ENCODE peak calls at places on chromosomes 7 and 10, in six cellular contexts. D is neural progenitor cell, R is H9, B is GM23248, K is IMR-90, A is NT2/D1. T is an unnamed sample. For H3K27me3, the result is how much of the 10 kb centered on the place peaks cover.

GRCh38 chr10:74293686-74294365 is 142.8 kb downstream of the ADK start:
- DNase-seq in D (no peak), R (no peak), B (peak), K (peak), A (no peak), T (no peak)

GRCh38 chr10:70169661-70170364 is 501 bp downstream of the SAR1A start:
- DNase-seq in R (no peak), A (no peak), D (peak), K (no peak), B (peak), T (peak)

GRCh38 chr10:93352638-93353383 is 129.3 kb downstream of the MYOF start:
- DNase-seq in R (no peak), D (peak), K (peak), B (peak), A (no peak), T (peak)

GRCh38 chr10:102452672-102453340 is 1.5 kb upstream of the C10orf95 start:
- DNase-seq in A (no peak), D (no peak), B (peak), R (no peak), K (peak), T (no peak)

GRCh38 chr7:100198266-100198665 is 20.5 kb downstream of the STAG3 start:
- DNase-seq in A (no peak), B (no peak), K (no peak), R (no peak), D (no peak), T (no peak)

GRCh38 chr7:108079291-108080057 is 50.7 kb downstream of the LAMB4 start:
- DNase-seq in R (no peak), B (peak), D (no peak), A (no peak), K (peak), T (no peak)

GRCh38 chr7:89103564-89103963 is 308.0 kb upstream of the TEX47 start:
- DNase-seq in K (no peak), R (no peak), D (no peak), B (no peak), A (no peak), T (no peak)

GRCh38 chr10:68871105-68871711 is 29.9 kb upstream of the DDX50 start:
- DNase-seq in B (peak), D (peak), A (peak), R (no peak), K (peak), T (peak)

GRCh38 chr10:71397340-71398212 is 856 bp downstream of the CDH23 start:
- DNase-seq in A (no peak), K (no peak), B (no peak), D (peak), R (no peak), T (peak)

GRCh38 chr7:142813262-142813661 is 41.6 kb upstream of the EPHB6 start:
- DNase-seq in K (peak), B (peak), D (no peak), A (peak), R (peak), T (no peak)

GRCh38 chr7:6226194-6226799 is 46.1 kb downstream of the CYTH3 start:
- DNase-seq in R (no peak), B (peak), K (peak), A (no peak), D (no peak), T (no peak)

GRCh38 chr10:128178319-128178937 is 52.2 kb upstream of the MKI67 start:
- DNase-seq in B (peak), A (peak), K (peak), R (peak), D (peak), T (peak)

GRCh38 chr10:14032406-14032998 is 298.2 kb downstream of the FRMD4A start:
- DNase-seq in B (peak), D (peak), A (peak), R (peak), K (no peak), T (peak)

GRCh38 chr7:64559206-64559605 is 3.7 kb downstream of the ZNF680 start:
- DNase-seq in B (peak), A (no peak), D (no peak), K (no peak), R (no peak), T (no peak)

GRCh38 chr10:58892039-58892665 is 284.3 kb upstream of the PHYHIPL start:
- DNase-seq in A (no peak), D (no peak), R (no peak), B (peak), K (no peak), T (no peak)
- H3K9ac ChIP-seq in A (no peak), D (no peak), R (no peak), B (no peak), K (no peak), T (no peak)

DNA sequence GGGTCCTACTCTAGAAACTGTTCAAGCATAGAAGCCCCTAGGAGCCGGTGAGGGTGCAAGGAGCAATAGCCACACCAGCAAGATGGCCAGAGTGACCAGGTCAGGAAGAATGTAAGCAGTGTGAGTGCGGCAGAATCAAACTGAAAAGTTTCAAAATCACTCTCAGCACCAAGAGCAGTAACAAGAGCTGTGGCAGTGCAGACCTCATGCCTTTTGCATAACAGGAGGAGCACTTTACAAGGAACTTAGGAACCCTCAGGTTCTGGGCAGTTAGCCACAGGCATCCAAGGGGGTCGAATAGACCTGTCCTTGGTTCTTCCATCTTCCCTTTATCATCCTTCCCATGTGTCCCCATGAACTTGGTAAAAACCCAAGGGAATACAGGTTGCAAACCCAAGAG is 78.5 kb downstream of the PON1 start:
- DNase-seq in B (no peak), R (peak), K (no peak), A (no peak), D (no peak), T (no peak)
- H3K27me3 ChIP-seq in B (under half), R (under half), K (under half), A (under half), D (under half), T (under half)

GRCh38 chr10:61992683-61993629 is 91.5 kb downstream of the ARID5B start:
- DNase-seq in D (no peak), R (no peak), B (peak), A (no peak), K (peak), T (no peak)
- H3K9ac ChIP-seq in D (no peak), R (no peak), B (peak), A (no peak), K (peak), T (no peak)

DNA sequence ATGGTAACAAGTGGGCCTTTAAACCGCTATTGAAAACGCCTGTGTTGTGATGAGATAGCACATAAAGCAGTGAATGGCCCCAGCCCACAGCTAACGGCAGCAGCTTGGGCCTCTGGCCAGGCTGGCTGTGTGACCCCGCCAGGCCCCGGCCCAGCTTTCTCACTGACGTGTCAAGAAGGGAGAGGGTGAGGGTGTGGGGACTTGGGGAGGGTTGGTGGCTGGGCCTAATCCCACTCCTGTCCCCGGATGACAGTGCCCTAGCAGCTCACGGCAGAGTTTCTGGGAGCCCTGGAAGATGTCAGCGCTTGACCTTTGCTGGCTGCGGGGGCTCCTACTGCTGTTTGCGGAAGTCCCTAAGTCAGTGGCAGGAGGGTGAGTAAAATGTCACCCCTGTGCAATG is 88.9 kb upstream of the SHH start:
- DNase-seq in R (no peak), K (no peak), D (no peak), A (no peak), B (no peak), T (no peak)
- H3K27me3 ChIP-seq in R (under half), K (under half), D (under half), A (under half), B (under half), T (under half)

GRCh38 chr7:51635801-51636200 is 319.2 kb upstream of the COBL start:
- DNase-seq in R (no peak), A (no peak), K (no peak), B (no peak), D (no peak), T (no peak)

GRCh38 chr7:51644216-51644615 is 327.6 kb upstream of the COBL start:
- DNase-seq in B (no peak), R (no peak), A (no peak), D (no peak), K (no peak), T (no peak)

GRCh38 chr7:51640851-51641250 is 324.2 kb upstream of the COBL start:
- DNase-seq in K (no peak), B (no peak), D (no peak), R (no peak), A (no peak), T (no peak)

GRCh38 chr7:51636503-51636902 is 319.9 kb upstream of the COBL start:
- DNase-seq in B (no peak), A (peak), R (no peak), D (no peak), K (no peak), T (no peak)

DNA sequence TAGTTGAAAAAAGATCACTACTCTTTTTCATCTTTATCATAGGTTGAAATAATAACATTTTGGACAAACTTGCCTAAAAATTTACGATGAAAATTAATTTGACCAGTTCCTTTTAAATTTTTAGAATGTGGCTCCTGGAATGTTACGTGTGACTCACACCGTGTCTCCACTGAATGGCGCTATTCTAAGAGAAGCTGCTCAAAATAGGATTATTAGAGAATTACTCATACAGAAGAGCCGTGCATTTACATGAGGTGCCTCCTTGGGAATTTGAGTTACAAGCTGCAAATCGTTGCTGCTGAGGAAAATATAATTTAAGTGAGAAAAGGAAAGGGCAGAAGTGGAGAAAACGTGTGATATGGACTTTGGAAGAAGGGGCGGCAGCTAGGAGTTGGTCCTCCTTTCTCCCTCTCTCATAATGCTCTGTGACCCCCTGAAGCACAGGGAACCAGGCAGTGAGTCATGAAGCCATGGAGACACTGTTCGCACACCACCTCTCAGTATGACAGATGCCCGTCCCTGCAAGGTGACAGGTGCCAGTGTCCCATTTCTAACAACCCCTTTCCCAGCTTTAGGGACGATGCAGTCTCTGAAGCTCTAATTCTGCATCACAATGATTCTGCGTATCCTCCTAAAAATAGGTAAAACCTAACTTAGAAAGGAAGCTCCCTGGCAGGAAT is 323.2 kb upstream of the COBL start:
- DNase-seq in B (peak), A (no peak), K (no peak), D (no peak), R (no peak), T (no peak)
- H3K9ac ChIP-seq in B (no peak), A (no peak), K (no peak), D (no peak), R (no peak), T (no peak)